ENCODE peak calls at places on chromosome 22, in nine cellular contexts. K, E, S, W, U, N, Y, Z and V are unnamed samples.

GRCh38 chr22:37274380-37274862 is 7.9 kb upstream of the CYTH4 start:
- DNase-seq in U (no peak), N (no peak), Z (peak; percentile 71), Y (no peak), W (no peak), K (no peak), S (peak; percentile 40), E (no peak), V (no peak)

GRCh38 chr22:43798492-43798891 is 13.6 kb downstream of the EFCAB6 start:
- DNase-seq in W (peak; percentile 63), S (no peak), U (no peak), Z (no peak), Y (no peak), E (no peak), K (no peak), N (no peak), V (no peak)

GRCh38 chr22:48702573-48703264 is 1125.0 kb downstream of the BRD1 start:
- DNase-seq in U (peak; percentile 60), N (peak; percentile 54), K (no peak), E (no peak), S (peak; percentile 34), Y (no peak), W (no peak), Z (peak; percentile 59), V (no peak)

GRCh38 chr22:38144025-38144405 is 33.5 kb upstream of the BAIAP2L2 start:
- DNase-seq in Z (peak; percentile 29), W (no peak), U (no peak), S (no peak), K (no peak), Y (no peak), E (peak; percentile 24), N (no peak), V (no peak)

GRCh38 chr22:28977481-28977971 is 84.1 kb downstream of the C22orf31 start:
- DNase-seq in E (peak; percentile 62), Y (peak; percentile 10), K (no peak), W (no peak), N (peak; percentile 22), Z (no peak), U (no peak), S (no peak), V (no peak)

GRCh38 chr22:43159484-43160178 is 8.3 kb downstream of the TSPO start:
- DNase-seq in K (no peak), S (no peak), E (no peak), Y (peak; percentile 26), W (no peak), N (peak; percentile 54), U (peak; percentile 86), Z (no peak), V (no peak)

GRCh38 chr22:38098410-38099249 is 11.9 kb downstream of the BAIAP2L2 start:
- DNase-seq in N (no peak), Z (no peak), K (no peak), Y (peak; percentile 14), E (no peak), U (no peak), W (peak; percentile 69), S (no peak), V (no peak)

GRCh38 chr22:17501679-17502285 is 61.5 kb upstream of the SLC25A18 start:
- DNase-seq in K (peak; percentile 60), Z (no peak), N (peak; percentile 17), W (peak; percentile 66), S (peak; percentile 63), E (peak; percentile 39), U (peak; percentile 55), Y (peak; percentile 82), V (peak; percentile 48)

GRCh38 chr22:17368727-17369552 is at the start of gene CECR2:
- DNase-seq in Z (peak; percentile 82), S (peak; percentile 12), Y (peak; percentile 1), W (no peak), U (peak; percentile 93), N (peak; percentile 49), E (no peak), K (no peak), V (peak; percentile 77)

GRCh38 chr22:28402066-28402465 is 277.6 kb downstream of the TTC28 start:
- DNase-seq in W (no peak), K (no peak), S (no peak), E (no peak), N (no peak), Z (no peak), Y (no peak), U (no peak), V (no peak)

GRCh38 chr22:41828516-41828915 is 4.4 kb upstream of the SREBF2 start:
- DNase-seq in E (no peak), S (no peak), Y (no peak), K (no peak), Z (no peak), U (no peak), N (no peak), W (no peak), V (no peak)

GRCh38 chr22:39289445-39290247 is 29.8 kb downstream of the RPL3 start:
- DNase-seq in N (no peak), W (no peak), Y (no peak), E (no peak), Z (no peak), K (no peak), S (no peak), U (peak; percentile 57), V (no peak)

DNA sequence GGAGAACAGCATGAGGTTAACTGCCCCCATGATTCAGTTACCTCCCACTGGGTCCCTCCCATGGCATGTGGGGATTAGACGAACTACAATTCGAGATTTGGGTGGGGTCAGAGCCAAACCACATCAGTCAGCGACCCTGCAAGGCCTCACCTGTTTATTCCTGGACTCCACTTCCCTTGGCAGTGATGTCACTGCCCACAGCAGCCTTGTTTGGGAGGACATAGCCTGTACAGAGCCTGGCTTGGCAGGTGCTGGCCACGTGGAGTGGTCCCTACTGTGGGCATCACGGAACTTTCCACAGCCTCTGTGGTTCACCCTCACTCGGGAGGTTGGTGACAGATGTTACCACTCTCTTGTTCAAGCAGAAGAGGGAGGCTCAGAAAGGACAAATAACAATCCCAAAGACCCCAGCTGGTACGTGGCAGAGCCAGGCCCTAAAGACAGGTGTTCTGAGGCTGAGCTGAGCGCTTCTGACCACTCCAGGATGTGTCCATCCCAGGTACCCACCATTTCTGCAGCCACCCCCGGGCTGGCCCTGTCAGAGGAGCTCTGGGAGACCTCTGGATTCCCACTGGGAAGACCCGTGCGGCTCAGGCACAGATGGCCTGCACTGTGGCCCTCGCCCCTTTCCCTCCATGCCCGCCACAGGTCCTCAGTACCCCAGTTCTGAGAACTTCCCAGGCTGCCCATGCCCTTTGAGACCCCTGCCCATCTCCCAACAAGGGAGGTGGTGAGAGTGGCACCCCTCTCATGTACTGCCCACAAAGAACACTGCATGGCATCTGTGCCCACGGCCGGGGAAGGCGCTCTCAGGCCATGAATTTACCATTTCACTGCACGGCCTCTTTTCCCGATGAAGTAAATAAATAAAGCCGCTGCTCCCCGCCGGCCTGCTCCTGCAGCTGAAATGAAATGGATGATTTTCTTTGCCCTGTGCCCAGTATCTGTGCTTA is 605.8 kb downstream of the TBC1D22A start:
- DNase-seq in W (no peak), K (no peak), Z (peak; percentile 36), Y (no peak), S (no peak), N (peak; percentile 3), U (peak; percentile 14), E (no peak), V (no peak)
- H3K27me3 ChIP-seq in W (no peaks in the 10 kb centered on the region), K (no peaks in the 10 kb centered on the region), Z (no peaks in the 10 kb centered on the region), Y (peaks cover 15% of the 10 kb centered on the region), S (no peaks in the 10 kb centered on the region), N (no peaks in the 10 kb centered on the region), U (no peaks in the 10 kb centered on the region), E (peaks cover 10% of the 10 kb centered on the region), V (no peaks in the 10 kb centered on the region)

GRCh38 chr22:45582236-45582954 is 79.7 kb downstream of the FBLN1 start:
- DNase-seq in E (no peak), N (no peak), S (no peak), W (no peak), U (no peak), Y (no peak), Z (no peak), K (no peak), V (no peak)

GRCh38 chr22:45580703-45581381 is 78.2 kb downstream of the FBLN1 start:
- DNase-seq in S (no peak), Z (no peak), W (no peak), Y (no peak), N (no peak), K (no peak), U (no peak), E (no peak), V (no peak)

GRCh38 chr22:45579806-45580702 is 77.4 kb downstream of the FBLN1 start:
- DNase-seq in S (no peak), N (no peak), E (no peak), Z (no peak), K (no peak), W (no peak), Y (no peak), U (no peak), V (no peak)

GRCh38 chr22:45582955-45583320 is 80.3 kb downstream of the FBLN1 start:
- DNase-seq in U (no peak), N (no peak), S (no peak), Z (no peak), E (no peak), K (no peak), W (no peak), Y (no peak), V (no peak)

DNA sequence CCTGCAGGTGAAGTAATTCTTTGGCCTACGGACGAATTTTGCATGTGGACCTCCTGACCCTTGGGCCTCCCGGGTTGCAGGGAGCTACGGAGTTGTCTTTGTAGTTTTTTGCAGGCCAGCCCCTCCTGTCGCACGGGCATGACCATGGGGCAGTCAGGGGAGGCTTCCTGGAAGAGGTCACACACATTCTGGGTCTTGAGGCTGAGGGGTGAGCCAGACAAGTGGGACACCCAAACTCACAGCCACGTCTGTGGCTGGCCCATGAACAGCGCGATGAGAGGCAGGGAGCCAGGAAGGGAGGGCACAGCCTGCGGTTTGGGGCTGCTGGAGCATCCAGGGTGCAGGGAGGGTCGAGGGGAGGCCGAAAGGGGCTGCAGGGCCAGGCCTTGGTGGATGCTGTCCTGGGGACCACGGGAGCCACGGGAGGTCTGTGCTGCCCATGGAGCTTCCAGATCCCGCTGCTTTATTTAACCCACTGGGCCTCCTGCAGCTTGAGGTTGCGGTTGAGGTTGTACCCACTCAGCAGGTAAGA is 78.9 kb downstream of the FBLN1 start:
- DNase-seq in E (no peak), U (no peak), K (no peak), Y (no peak), N (no peak), Z (peak; percentile 44), S (no peak), W (no peak), V (no peak)
- H3K4me1 ChIP-seq in E (peaks cover 16% of the 10 kb centered on the region), U (no peaks in the 10 kb centered on the region), K (peaks cover 12% of the 10 kb centered on the region), Y (peaks cover 18% of the 10 kb centered on the region), N (no peaks in the 10 kb centered on the region), Z (no peaks in the 10 kb centered on the region), S (no peaks in the 10 kb centered on the region), W (peaks cover 13% of the 10 kb centered on the region), V (no peaks in the 10 kb centered on the region)

GRCh38 chr22:19477321-19478085 is 1.5 kb downstream of the UFD1 start:
- DNase-seq in W (peak; percentile 16), Y (peak; percentile 54), K (peak; percentile 15), Z (no peak), E (peak; percentile 34), U (no peak), S (no peak), N (no peak), V (no peak)
- H3K4me3 ChIP-seq in W (peak overlapping the region; percentile 87), Y (peak overlapping the region; percentile 99), K (peak overlapping the region; percentile 85), Z (peak overlapping the region; percentile 86), E (peak overlapping the region; percentile 64), U (peak overlapping the region; percentile 93), S (peak overlapping the region; percentile 65), N (no peak overlapping the region), V (peak overlapping the region; percentile 92)

DNA sequence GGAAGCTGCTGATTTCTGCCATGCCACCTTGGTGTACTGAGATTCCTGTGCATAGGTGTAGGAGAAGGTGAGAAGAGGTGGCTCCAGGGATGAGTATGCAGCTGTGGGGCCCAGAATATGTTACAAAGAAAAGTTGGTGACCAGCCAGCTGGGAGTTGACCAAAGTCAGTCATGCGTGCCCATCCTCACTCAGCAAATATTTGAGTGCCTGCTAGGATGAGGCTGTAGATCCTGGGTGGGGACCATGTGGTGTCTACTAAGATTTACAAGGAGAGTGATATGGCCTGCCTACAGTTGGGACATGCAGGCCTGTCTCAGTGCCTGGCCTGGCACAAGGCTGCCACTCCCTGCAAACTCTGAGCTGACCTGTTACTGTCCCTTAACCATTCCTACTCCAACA is 19.4 kb downstream of the RNF185 start:
- DNase-seq in S (no peak), U (no peak), Y (peak; percentile 81), Z (no peak), E (peak; percentile 50), K (no peak), W (peak; percentile 23), N (no peak), V (no peak)
- H3K27me3 ChIP-seq in S (no peaks in the 10 kb centered on the region), U (no peaks in the 10 kb centered on the region), Y (no peaks in the 10 kb centered on the region), Z (no peaks in the 10 kb centered on the region), E (no peaks in the 10 kb centered on the region), K (no peaks in the 10 kb centered on the region), W (no peaks in the 10 kb centered on the region), N (no peaks in the 10 kb centered on the region), V (no peaks in the 10 kb centered on the region)